ENCODE peak calls at places on chromosomes 2 and 18, in seven cellular contexts. One of them, this sample, is unnamed.

GRCh38 chr2:186903183-186903582 is 54.2 kb upstream of the ZSWIM2 start:
- DNase-seq in brain microvascular endothelial cell: no peak
- DNase-seq in retina: no peak
- DNase-seq in CD4-positive, CD25-positive, alpha-beta regulatory T cell: no peak
- DNase-seq in NK-92 treated with Interleukin-12 subunit alpha and Interleukin-12 subunit beta, amount 100 ng/mL, for 24 hours: no peak
- DNase-seq in RWPE1: no peak
- DNase-seq in aorta: no peak
- DNase-seq in this sample: no peak

GRCh38 chr2:83808878-83809277 is 650.2 kb downstream of the SUCLG1 start:
- DNase-seq in CD4-positive, CD25-positive, alpha-beta regulatory T cell: no peak
- DNase-seq in aorta: no peak
- DNase-seq in retina: no peak
- DNase-seq in NK-92 treated with Interleukin-12 subunit alpha and Interleukin-12 subunit beta, amount 100 ng/mL, for 24 hours: no peak
- DNase-seq in RWPE1: no peak
- DNase-seq in brain microvascular endothelial cell: no peak
- DNase-seq in this sample: no peak

GRCh38 chr2:71474744-71475421 is 21.5 kb downstream of the DYSF start:
- DNase-seq in NK-92 treated with Interleukin-12 subunit alpha and Interleukin-12 subunit beta, amount 100 ng/mL, for 24 hours: no peak
- DNase-seq in retina: no peak
- DNase-seq in aorta: no peak
- DNase-seq in brain microvascular endothelial cell: no peak
- DNase-seq in RWPE1: no peak
- DNase-seq in CD4-positive, CD25-positive, alpha-beta regulatory T cell: no peak
- DNase-seq in this sample: no peak

GRCh38 chr2:122469147-122469546 is 713.7 kb downstream of the TSN start:
- DNase-seq in brain microvascular endothelial cell: no peak
- DNase-seq in aorta: no peak
- DNase-seq in RWPE1: no peak
- DNase-seq in retina: no peak
- DNase-seq in CD4-positive, CD25-positive, alpha-beta regulatory T cell: no peak
- DNase-seq in NK-92 treated with Interleukin-12 subunit alpha and Interleukin-12 subunit beta, amount 100 ng/mL, for 24 hours: no peak
- DNase-seq in this sample: no peak

GRCh38 chr18:50949185-50949584 is 18.7 kb upstream of the ELAC1 start:
- DNase-seq in RWPE1: no peak
- DNase-seq in aorta: no peak
- DNase-seq in NK-92 treated with Interleukin-12 subunit alpha and Interleukin-12 subunit beta, amount 100 ng/mL, for 24 hours: no peak
- DNase-seq in brain microvascular endothelial cell: no peak
- DNase-seq in retina: no peak
- DNase-seq in CD4-positive, CD25-positive, alpha-beta regulatory T cell: no peak
- DNase-seq in this sample: no peak

GRCh38 chr2:6927186-6927585 is 10.0 kb downstream of the RNF144A start:
- DNase-seq in RWPE1: no peak
- DNase-seq in NK-92 treated with Interleukin-12 subunit alpha and Interleukin-12 subunit beta, amount 100 ng/mL, for 24 hours: no peak
- DNase-seq in CD4-positive, CD25-positive, alpha-beta regulatory T cell: no peak
- DNase-seq in brain microvascular endothelial cell: no peak
- DNase-seq in aorta: no peak
- DNase-seq in retina: peak
- DNase-seq in this sample: no peak

GRCh38 chr18:22285299-22286140 is 116.1 kb downstream of the GATA6 start:
- DNase-seq in NK-92 treated with Interleukin-12 subunit alpha and Interleukin-12 subunit beta, amount 100 ng/mL, for 24 hours: no peak
- DNase-seq in aorta: no peak
- DNase-seq in CD4-positive, CD25-positive, alpha-beta regulatory T cell: no peak
- DNase-seq in brain microvascular endothelial cell: no peak
- DNase-seq in retina: no peak
- DNase-seq in RWPE1: peak
- DNase-seq in this sample: no peak

GRCh38 chr2:201008000-201008829 is 44.8 kb upstream of the ORC2 start:
- DNase-seq in aorta: no peak
- DNase-seq in retina: no peak
- DNase-seq in brain microvascular endothelial cell: no peak
- DNase-seq in CD4-positive, CD25-positive, alpha-beta regulatory T cell: no peak
- DNase-seq in RWPE1: no peak
- DNase-seq in NK-92 treated with Interleukin-12 subunit alpha and Interleukin-12 subunit beta, amount 100 ng/mL, for 24 hours: no peak
- DNase-seq in this sample: no peak

GRCh38 chr18:3447895-3448844 is 1.8 kb upstream of the TGIF1 start:
- DNase-seq in NK-92 treated with Interleukin-12 subunit alpha and Interleukin-12 subunit beta, amount 100 ng/mL, for 24 hours: peak
- DNase-seq in brain microvascular endothelial cell: peak
- DNase-seq in RWPE1: peak
- DNase-seq in retina: peak
- DNase-seq in aorta: peak
- DNase-seq in CD4-positive, CD25-positive, alpha-beta regulatory T cell: peak
- DNase-seq in this sample: peak

This sample was measured in WTC11.